ENCODE peak calls at places on chromosomes 3 and 15, in eight cellular contexts. U, D, Q, L, S, T, M and X are unnamed samples.

GRCh38 chr3:9955067-9955502 is 2.9 kb upstream of the PRRT3 start:
- DNase-seq in S (peak), Q (no peak), L (no peak), U (no peak), D (no peak), T (no peak), M (no peak), X (no peak)

GRCh38 chr15:58407786-58408185 is 24.0 kb upstream of the LIPC start:
- DNase-seq in L (no peak), D (no peak), S (no peak), Q (no peak), T (no peak), U (no peak), M (no peak), X (no peak)

GRCh38 chr3:114221165-114221880 is 16.1 kb downstream of the ZNF80 start:
- DNase-seq in U (no peak), Q (no peak), T (no peak), L (no peak), D (peak), M (no peak), S (no peak), X (no peak)

GRCh38 chr3:58064923-58065638 is 56.9 kb downstream of the FLNB start:
- DNase-seq in D (no peak), M (no peak), U (no peak), S (no peak), L (no peak), T (no peak), Q (no peak), X (no peak)

GRCh38 chr3:144777941-144778340 is 806.3 kb downstream of the DIPK2A start:
- DNase-seq in D (no peak), S (no peak), Q (no peak), U (no peak), M (no peak), T (no peak), L (no peak), X (no peak)

GRCh38 chr3:45567730-45568172 is 26.8 kb upstream of the LIMD1 start:
- DNase-seq in D (no peak), Q (no peak), M (no peak), L (no peak), T (no peak), U (no peak), S (no peak), X (no peak)

GRCh38 chr15:81182031-81182745 is 14.5 kb upstream of the IL16 start:
- DNase-seq in M (peak), T (no peak), Q (no peak), D (no peak), L (no peak), S (no peak), U (no peak), X (no peak)

GRCh38 chr3:127028766-127029520 is 46.0 kb downstream of the PLXNA1 start:
- DNase-seq in M (no peak), L (no peak), Q (no peak), U (no peak), D (no peak), S (no peak), T (no peak), X (no peak)

GRCh38 chr15:70284438-70285214 is 186.9 kb upstream of the TLE3 start:
- DNase-seq in D (no peak), L (no peak), T (no peak), U (no peak), M (no peak), S (no peak), Q (peak), X (no peak)

GRCh38 chr3:138042043-138042442 is 32.1 kb downstream of the CLDN18 start:
- DNase-seq in Q (no peak), M (peak), L (peak), S (no peak), T (peak), U (no peak), D (peak), X (no peak)

GRCh38 chr15:44092221-44092620 is 102.8 kb downstream of the FRMD5 start:
- DNase-seq in D (no peak), T (peak), M (peak), U (no peak), S (no peak), Q (no peak), L (no peak), X (no peak)

GRCh38 chr15:61474796-61475195 is 245.7 kb upstream of the RORA start:
- DNase-seq in L (no peak), Q (no peak), S (no peak), D (no peak), T (no peak), M (no peak), U (no peak), X (no peak)

GRCh38 chr15:82197734-82198594 is 64.6 kb downstream of the EFL1 start:
- DNase-seq in U (peak), S (peak), T (peak), M (peak), Q (peak), D (peak), L (no peak), X (peak)

GRCh38 chr3:109234300-109234699 is 82.0 kb downstream of the DPPA2 start:
- DNase-seq in D (no peak), Q (no peak), L (no peak), U (no peak), M (no peak), S (no peak), T (no peak), X (no peak)

GRCh38 chr15:62264196-62264595 is 99.1 kb upstream of the C2CD4B start:
- DNase-seq in L (no peak), Q (no peak), M (no peak), D (no peak), S (no peak), T (no peak), U (no peak), X (no peak)

GRCh38 chr3:136209921-136210320 is 13.8 kb upstream of the MSL2 start:
- DNase-seq in L (no peak), S (no peak), T (no peak), D (no peak), U (no peak), M (peak), Q (no peak), X (peak)

GRCh38 chr3:190012314-190012782 is 108.3 kb downstream of the P3H2 start:
- DNase-seq in U (peak), S (no peak), L (peak), M (peak), T (peak), D (peak), Q (no peak), X (peak)

GRCh38 chr15:100099976-100100375 is 241.8 kb downstream of the ADAMTS17 start:
- DNase-seq in D (no peak), U (no peak), T (no peak), M (no peak), Q (no peak), L (no peak), S (no peak), X (no peak)

GRCh38 chr3:189921770-189922169 is 198.9 kb downstream of the P3H2 start:
- DNase-seq in T (no peak), S (no peak), U (no peak), Q (no peak), L (no peak), M (no peak), D (no peak), X (no peak)

GRCh38 chr3:49654176-49654825 is 19.9 kb upstream of the APEH start:
- DNase-seq in L (no peak), D (no peak), M (no peak), U (no peak), T (no peak), S (no peak), Q (no peak), X (no peak)

GRCh38 chr3:5304789-5305680 is 117.5 kb downstream of the EDEM1 start:
- DNase-seq in M (peak), D (no peak), S (peak), L (no peak), Q (peak), T (peak), U (peak), X (peak)

GRCh38 chr3:175246234-175246633 is 387.1 kb downstream of the NAALADL2 start:
- DNase-seq in S (no peak), L (no peak), T (no peak), Q (no peak), U (no peak), D (no peak), M (no peak), X (no peak)

GRCh38 chr3:27485853-27486252 is 1.7 kb upstream of the SLC4A7 start:
- DNase-seq in U (no peak), M (no peak), L (no peak), S (no peak), D (no peak), T (no peak), Q (no peak), X (peak)

GRCh38 chr3:149703474-149703873 is 45.6 kb upstream of the WWTR1 start:
- DNase-seq in S (no peak), M (peak), L (peak), T (no peak), U (no peak), Q (peak), D (peak), X (no peak)